ENCODE peak calls at places on chromosomes 4 and X, in seven cellular contexts. E is ovary, S is IMR-90, X is stomach, C is tibial nerve, O is sigmoid colon, H is mesenchymal stem cell. F is an unnamed sample. For H3K4me1, the result is how much of the 10 kb centered on the place peaks cover.

GRCh38 chr4:13384055-13384454 is 100.1 kb downstream of the RAB28 start:
- DNase-seq in E (no peak), S (no peak), X (no peak), C (no peak), O (no peak), H (no peak), F (no peak)

GRCh38 chr4:175443547-175443946 is 368.5 kb downstream of the GPM6A start:
- DNase-seq in E (no peak), S (no peak), X (no peak), C (no peak), O (no peak), H (no peak), F (no peak)

GRCh38 chr4:132297346-132297745 is 851.7 kb upstream of the PCDH10 start:
- DNase-seq in E (no peak), S (peak), X (no peak), C (no peak), O (no peak), H (peak), F (no peak)

GRCh38 chr4:40288547-40288946 is 46.6 kb upstream of the CHRNA9 start:
- DNase-seq in E (no peak), S (no peak), X (no peak), C (no peak), O (peak), H (no peak), F (no peak)

GRCh38 chr4:152679414-152680281 is at the start of gene TMEM154:
- DNase-seq in E (peak), S (peak), X (peak), C (peak), O (peak), H (peak), F (peak)

GRCh38 chr4:8353158-8353495 is 83.6 kb downstream of the HTRA3 start:
- DNase-seq in E (peak), S (no peak), X (no peak), C (no peak), O (peak), H (no peak), F (no peak)

GRCh38 chr4:89110541-89110985 is 770 bp upstream of the TIGD2 start:
- DNase-seq in E (no peak), S (no peak), X (no peak), C (no peak), O (no peak), H (no peak), F (no peak)

GRCh38 chr4:8726344-8726851 is 133.8 kb downstream of the CPZ start:
- DNase-seq in E (no peak), S (no peak), X (peak), C (no peak), O (peak), H (no peak), F (no peak)

GRCh38 chrX:43717161-43717560 is 61.1 kb downstream of the MAOA start:
- DNase-seq in E (no peak), S (no peak), X (no peak), C (no peak), O (no peak), H (no peak), F (no peak)

GRCh38 chr4:151417766-151418376 is 8.9 kb downstream of the FHIP1A start:
- DNase-seq in E (no peak), S (no peak), X (no peak), C (no peak), O (no peak), H (no peak), F (no peak)

GRCh38 chrX:57918750-57919436 is 8.6 kb upstream of the ZXDA start:
- DNase-seq in E (peak), S (peak), X (peak), C (peak), O (no peak), H (peak), F (no peak)

GRCh38 chr4:56181140-56181950 is 205.9 kb downstream of the AASDH start:
- DNase-seq in E (no peak), S (no peak), X (no peak), C (no peak), O (no peak), H (no peak), F (no peak)

GRCh38 chrX:72584165-72584564 is 11.5 kb upstream of the HDAC8 start:
- DNase-seq in E (no peak), S (no peak), X (no peak), C (no peak), O (no peak), H (no peak), F (no peak)

GRCh38 chrX:82218361-82218760 is 1016.5 kb downstream of the SH3BGRL start:
- DNase-seq in E (no peak), S (peak), X (no peak), C (no peak), O (no peak), H (peak), F (no peak)

GRCh38 chr4:133377286-133377685 is 228.2 kb downstream of the PCDH10 start:
- DNase-seq in E (no peak), S (no peak), X (no peak), C (no peak), O (no peak), H (no peak), F (no peak)

GRCh38 chr4:95506264-95506663 is 42.5 kb downstream of the UNC5C start:
- DNase-seq in E (no peak), S (peak), X (no peak), C (no peak), O (no peak), H (peak), F (no peak)

GRCh38 chr4:165813606-165814005 is 59.4 kb upstream of the TLL1 start:
- DNase-seq in E (no peak), S (no peak), X (no peak), C (no peak), O (no peak), H (no peak), F (no peak)

GRCh38 chr4:65665951-65666523 is 4.3 kb downstream of the EPHA5 start:
- DNase-seq in E (no peak), S (no peak), X (no peak), C (no peak), O (no peak), H (peak), F (no peak)

GRCh38 chr4:117637347-117637746 is 396.9 kb upstream of the NDST3 start:
- DNase-seq in E (no peak), S (no peak), X (no peak), C (no peak), O (no peak), H (no peak), F (no peak)

GRCh38 chr4:3254302-3255131 is 5.6 kb downstream of the MSANTD1 start:
- DNase-seq in E (peak), S (no peak), X (no peak), C (no peak), O (peak), H (no peak), F (peak)

GRCh38 chrX:53071604-53072417 is 10.4 kb upstream of the TSPYL2 start:
- DNase-seq in E (peak), S (peak), X (peak), C (peak), O (peak), H (peak), F (peak)

GRCh38 chrX:39759526-39760224 is 338.1 kb downstream of the BCOR start:
- DNase-seq in E (peak), S (peak), X (peak), C (peak), O (peak), H (peak), F (no peak)

GRCh38 chrX:53930513-53931380 is 113.5 kb downstream of the PHF8 start:
- DNase-seq in E (no peak), S (peak), X (no peak), C (no peak), O (no peak), H (peak), F (no peak)

GRCh38 chrX:140439455-140439854 is 65.4 kb downstream of the SOX3 start:
- DNase-seq in E (no peak), S (no peak), X (peak), C (no peak), O (no peak), H (peak), F (no peak)

GRCh38 chr4:136931771-136932170 is 600.5 kb downstream of the PCDH18 start:
- DNase-seq in E (no peak), S (no peak), X (no peak), C (no peak), O (no peak), H (no peak), F (no peak)

GRCh38 chr4:140302151-140302859 is 71.1 kb upstream of the SCOC start:
- DNase-seq in E (no peak), S (no peak), X (no peak), C (no peak), O (no peak), H (no peak), F (no peak)

GRCh38 chr4:42306221-42307109 is 90.8 kb upstream of the SHISA3 start:
- DNase-seq in E (no peak), S (no peak), X (no peak), C (peak), O (peak), H (no peak), F (peak)

GRCh38 chr4:52665592-52665991 is 6.5 kb upstream of the USP46 start:
- DNase-seq in E (no peak), S (no peak), X (no peak), C (no peak), O (no peak), H (no peak), F (no peak)

GRCh38 chrX:119235872-119236598 is at the start of gene PGRMC1:
- DNase-seq in E (peak), S (peak), X (peak), C (peak), O (peak), H (peak), F (peak)

GRCh38 chr4:156523991-156524390 is 447.6 kb downstream of the PDGFC start:
- DNase-seq in E (no peak), S (no peak), X (no peak), C (no peak), O (no peak), H (no peak), F (no peak)

GRCh38 chr4:23202712-23203247 is 510.0 kb downstream of the GBA3 start:
- DNase-seq in E (no peak), S (no peak), X (no peak), C (no peak), O (no peak), H (no peak), F (no peak)

GRCh38 chr4:54539500-54540029 is 118.2 kb upstream of the KIT start:
- DNase-seq in E (peak), S (peak), X (peak), C (no peak), O (no peak), H (peak), F (peak)

GRCh38 chr4:51943221-51943620 is 76.9 kb downstream of the LRRC66 start:
- DNase-seq in E (no peak), S (peak), X (no peak), C (no peak), O (no peak), H (peak), F (no peak)

GRCh38 chr4:140756292-140757219 is at the start of gene TBC1D9:
- DNase-seq in E (peak), S (peak), X (peak), C (peak), O (peak), H (peak), F (peak)

GRCh38 chr4:40576651-40577480 is 52.8 kb downstream of the RBM47 start:
- DNase-seq in E (peak), S (peak), X (peak), C (peak), O (peak), H (peak), F (peak)

GRCh38 chrX:8341814-8342590 is 122.6 kb upstream of the VCX3B start:
- DNase-seq in E (no peak), S (no peak), X (no peak), C (no peak), O (no peak), H (no peak), F (no peak)

DNA sequence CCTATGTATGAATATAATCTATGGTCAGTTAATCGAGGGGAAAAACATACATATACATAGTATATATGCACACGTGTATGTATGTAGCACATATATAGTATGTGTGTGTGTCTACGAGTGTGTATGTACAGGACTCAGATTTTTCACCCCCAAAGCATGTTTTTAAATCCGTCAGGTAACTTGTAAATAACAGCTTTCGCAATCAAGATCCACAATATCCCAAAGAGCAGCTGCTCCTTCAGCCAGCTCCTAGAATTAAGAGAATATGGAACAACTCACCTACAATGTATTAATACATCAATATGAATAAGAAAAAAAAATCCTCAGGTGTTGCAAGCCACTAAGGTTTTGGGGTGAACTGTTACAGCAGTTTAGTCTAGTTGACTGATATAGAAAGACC is 3.5 kb downstream of the MRFAP1L1 start:
- DNase-seq in E (no peak), S (no peak), X (no peak), C (no peak), O (no peak), H (no peak), F (no peak)
- H3K4me1 ChIP-seq in E (under half), S (under half), X (under half), C (under half), O (under half), H (under half), F (half or more)

DNA sequence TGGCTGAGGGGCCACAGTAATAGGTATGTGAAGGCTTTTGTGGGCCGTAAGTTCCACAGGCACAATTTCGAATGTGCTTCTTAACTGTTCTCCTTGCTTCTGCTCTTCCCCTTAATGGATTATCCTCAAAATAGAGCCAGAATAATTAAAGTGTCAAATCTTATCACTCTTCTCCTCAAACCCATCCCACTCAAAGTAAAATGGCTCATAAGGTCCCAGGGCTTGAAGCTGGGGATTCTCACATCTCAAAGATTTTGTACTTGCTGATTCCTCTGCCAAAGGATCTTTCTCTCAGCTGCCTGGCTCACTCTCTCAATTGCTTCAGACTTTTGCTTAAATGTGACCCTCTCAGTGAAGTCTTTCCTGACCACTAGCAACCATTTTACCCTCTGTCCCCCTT is 16.6 kb downstream of the ADAMTS3 start:
- DNase-seq in E (no peak), S (no peak), X (no peak), C (no peak), O (no peak), H (no peak), F (no peak)
- H3K27ac ChIP-seq in E (no peak), S (no peak), X (no peak), C (no peak), O (no peak), H (no peak), F (no peak)

GRCh38 chr4:4694296-4694772 is 152.5 kb upstream of the STX18 start:
- DNase-seq in E (peak), S (peak), X (no peak), C (no peak), O (no peak), H (peak), F (no peak)
- H3K4me1 ChIP-seq in E (under half), S (under half), X (under half), C (under half), O (under half), H (under half), F (under half)

DNA sequence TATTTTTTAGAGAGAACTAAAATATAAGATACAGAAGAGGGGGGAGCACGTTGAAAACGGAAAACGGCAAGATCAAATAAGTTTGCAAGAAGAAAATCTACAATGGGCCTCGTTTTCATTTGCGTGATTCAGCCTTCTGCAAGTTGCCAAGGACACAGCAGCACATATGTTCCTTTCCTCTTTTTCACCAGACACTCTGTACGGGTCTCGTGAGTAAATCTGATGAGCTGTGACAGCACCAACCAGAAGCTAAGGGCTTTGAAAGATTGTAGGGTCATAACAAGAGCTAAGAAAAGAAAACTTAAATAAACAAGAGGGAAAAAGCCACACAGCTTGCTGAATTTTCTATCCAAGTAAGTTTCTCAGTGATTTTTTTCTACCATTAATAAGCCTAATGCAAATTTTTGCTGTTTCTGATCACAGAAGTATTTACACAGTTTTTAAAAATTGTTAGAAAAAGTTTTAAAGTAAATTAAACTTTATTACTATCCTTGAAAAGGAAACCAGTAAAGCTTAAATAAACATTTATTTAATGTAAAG is 63.4 kb downstream of the SCML2 start:
- DNase-seq in E (no peak), S (peak), X (no peak), C (no peak), O (no peak), H (peak), F (no peak)
- H3K27ac ChIP-seq in E (no peak), S (no peak), X (no peak), C (no peak), O (no peak), H (no peak), F (no peak)

GRCh38 chr4:74453037-74453635 is 8.2 kb downstream of the AREG start:
- DNase-seq in E (no peak), S (no peak), X (no peak), C (no peak), O (no peak), H (no peak), F (no peak)
- H3K4me1 ChIP-seq in E (under half), S (under half), X (under half), C (under half), O (under half), H (under half), F (under half)

DNA sequence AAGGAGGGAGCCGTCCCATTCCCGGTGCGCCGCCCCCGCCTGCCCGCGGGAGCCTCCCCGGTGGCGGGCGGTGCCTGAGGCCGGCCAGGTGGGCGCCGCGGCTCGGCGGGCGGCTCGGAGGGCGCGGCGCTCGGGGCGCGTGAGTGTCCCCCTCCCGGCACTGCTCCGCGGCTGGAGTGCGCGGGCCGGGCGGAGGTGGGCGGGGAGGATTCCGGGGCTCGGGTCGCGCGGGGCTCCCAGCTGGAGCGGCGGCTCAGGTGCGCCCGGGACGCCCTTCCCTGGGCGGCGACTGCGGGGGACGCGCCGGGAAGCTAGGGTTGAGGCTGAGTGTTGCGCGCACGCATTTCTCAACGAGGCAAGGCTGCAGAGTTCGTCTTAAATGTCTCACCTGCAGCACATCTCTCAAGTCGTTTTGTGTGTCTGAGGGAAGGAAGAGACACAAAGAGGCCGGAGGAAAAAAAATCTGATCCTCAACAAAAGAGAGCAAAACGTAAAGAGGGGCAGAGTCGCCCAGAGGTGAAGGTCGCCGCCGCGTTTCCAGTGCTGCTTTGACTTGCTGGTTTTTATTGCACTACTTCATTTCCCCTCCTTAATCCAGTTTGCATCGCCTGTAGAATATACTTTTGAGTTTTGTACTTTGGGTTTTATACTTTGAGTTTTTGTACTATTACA is 106.7 kb upstream of the STOX2 start:
- DNase-seq in E (no peak), S (no peak), X (no peak), C (no peak), O (no peak), H (no peak), F (no peak)
- H3K27ac ChIP-seq in E (no peak), S (no peak), X (peak), C (peak), O (peak), H (no peak), F (peak)

DNA sequence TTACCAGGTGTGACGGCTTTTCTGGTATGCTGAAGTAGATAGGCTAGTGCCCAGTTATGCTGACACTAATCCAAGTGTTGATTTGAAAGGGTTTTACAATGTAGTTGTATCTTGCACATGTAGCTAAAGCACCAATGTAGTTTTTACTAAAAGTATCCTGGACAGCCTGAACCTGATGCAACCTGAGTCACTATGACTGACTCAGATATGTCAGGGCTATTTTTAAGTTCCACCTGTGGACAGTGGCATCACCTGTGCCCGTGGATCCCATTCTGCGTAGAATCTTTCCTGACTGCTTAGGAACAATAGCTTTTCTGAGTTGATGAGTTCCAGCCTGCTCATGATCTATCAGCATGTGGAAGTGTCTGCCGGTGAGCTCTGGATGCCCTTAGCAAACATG is 58.1 kb downstream of the CCNG2 start:
- DNase-seq in E (no peak), S (no peak), X (no peak), C (no peak), O (no peak), H (no peak), F (no peak)
- H3K4me1 ChIP-seq in E (under half), S (under half), X (under half), C (under half), O (under half), H (under half), F (under half)

GRCh38 chrX:150849486-150849885 is 49.0 kb downstream of the CD99L2 start:
- DNase-seq in E (no peak), S (no peak), X (no peak), C (no peak), O (no peak), H (no peak), F (no peak)

GRCh38 chrX:150847088-150847487 is 51.4 kb downstream of the CD99L2 start:
- DNase-seq in E (no peak), S (no peak), X (no peak), C (no peak), O (no peak), H (no peak), F (no peak)

GRCh38 chrX:150849996-150850720 is 48.3 kb downstream of the CD99L2 start:
- DNase-seq in E (no peak), S (no peak), X (no peak), C (no peak), O (no peak), H (no peak), F (no peak)

GRCh38 chrX:150846130-150846529 is 52.3 kb downstream of the CD99L2 start:
- DNase-seq in E (no peak), S (no peak), X (no peak), C (no peak), O (no peak), H (no peak), F (no peak)

DNA sequence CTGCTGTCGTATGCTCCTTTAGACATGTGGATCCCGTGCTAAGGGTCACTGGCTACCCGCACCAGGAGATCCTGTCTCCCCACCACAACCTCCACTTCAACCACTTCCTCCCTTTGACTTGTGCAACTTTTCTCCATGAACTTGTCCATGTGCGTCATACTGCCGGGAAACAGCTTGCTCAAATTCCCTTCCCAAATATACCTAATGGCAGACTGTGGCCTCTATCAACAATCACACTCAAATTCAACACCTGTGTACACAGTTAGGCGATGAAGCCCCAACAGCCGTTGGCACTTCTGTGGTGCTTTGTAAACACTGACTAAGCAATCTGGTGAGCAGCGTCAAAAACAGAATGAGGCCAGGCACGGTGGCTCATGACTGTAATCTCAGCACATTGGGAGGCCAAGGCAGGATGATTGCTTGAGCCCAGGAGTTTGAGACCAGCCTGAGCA is 49.5 kb downstream of the CD99L2 start:
- DNase-seq in E (no peak), S (no peak), X (peak), C (no peak), O (no peak), H (no peak), F (no peak)
- H3K27ac ChIP-seq in E (no peak), S (no peak), X (peak), C (no peak), O (no peak), H (no peak), F (peak)